ENCODE peak calls at places on chromosome 11, in five cellular contexts. One of them, this sample, is unnamed.

GRCh38 chr11:72685560-72686480 is 11.6 kb upstream of the PDE2A start:
- DNase-seq in endothelial cell: no peak
- DNase-seq in non-pigmented ciliary epithelial cell: no peak
- DNase-seq in left cardiac atrium: peak
- DNase-seq in aorta: no peak
- DNase-seq in this sample: peak

GRCh38 chr11:123062892-123063395 is 1.0 kb upstream of the HSPA8 start:
- DNase-seq in endothelial cell: no peak
- DNase-seq in non-pigmented ciliary epithelial cell: no peak
- DNase-seq in left cardiac atrium: no peak
- DNase-seq in aorta: no peak
- DNase-seq in this sample: peak

GRCh38 chr11:35387341-35387982 is 31.9 kb downstream of the SLC1A2 start:
- DNase-seq in endothelial cell: no peak
- DNase-seq in non-pigmented ciliary epithelial cell: no peak
- DNase-seq in left cardiac atrium: no peak
- DNase-seq in aorta: no peak
- DNase-seq in this sample: no peak

GRCh38 chr11:47406896-47407745 is 1.3 kb upstream of the SLC39A13 start:
- DNase-seq in endothelial cell: no peak
- DNase-seq in non-pigmented ciliary epithelial cell: no peak
- DNase-seq in left cardiac atrium: no peak
- DNase-seq in aorta: no peak
- DNase-seq in this sample: peak

GRCh38 chr11:19552100-19552499 is 160.5 kb upstream of the NAV2 start:
- DNase-seq in endothelial cell: no peak
- DNase-seq in non-pigmented ciliary epithelial cell: no peak
- DNase-seq in left cardiac atrium: no peak
- DNase-seq in aorta: no peak
- DNase-seq in this sample: no peak

GRCh38 chr11:19922689-19923035 is 210.0 kb downstream of the NAV2 start:
- DNase-seq in endothelial cell: no peak
- DNase-seq in non-pigmented ciliary epithelial cell: no peak
- DNase-seq in left cardiac atrium: no peak
- DNase-seq in aorta: no peak
- DNase-seq in this sample: peak

GRCh38 chr11:69876013-69876412 is 56.8 kb upstream of the FGF3 start:
- DNase-seq in endothelial cell: no peak
- DNase-seq in non-pigmented ciliary epithelial cell: no peak
- DNase-seq in left cardiac atrium: peak
- DNase-seq in aorta: peak
- DNase-seq in this sample: no peak

GRCh38 chr11:10674991-10675440 is 18.5 kb downstream of the IRAG1 start:
- DNase-seq in endothelial cell: no peak
- DNase-seq in non-pigmented ciliary epithelial cell: no peak
- DNase-seq in left cardiac atrium: peak
- DNase-seq in aorta: peak
- DNase-seq in this sample: no peak

GRCh38 chr11:126083829-126084607 is 21.4 kb upstream of the CDON start:
- DNase-seq in endothelial cell: no peak
- DNase-seq in non-pigmented ciliary epithelial cell: no peak
- DNase-seq in left cardiac atrium: no peak
- DNase-seq in aorta: no peak
- DNase-seq in this sample: no peak

GRCh38 chr11:6357222-6357621 is 33.1 kb upstream of the SMPD1 start:
- DNase-seq in endothelial cell: no peak
- DNase-seq in non-pigmented ciliary epithelial cell: peak
- DNase-seq in left cardiac atrium: peak
- DNase-seq in aorta: peak
- DNase-seq in this sample: peak

GRCh38 chr11:13339196-13340153 is 61.9 kb downstream of the BMAL1 start:
- DNase-seq in endothelial cell: no peak
- DNase-seq in non-pigmented ciliary epithelial cell: peak
- DNase-seq in left cardiac atrium: no peak
- DNase-seq in aorta: no peak
- DNase-seq in this sample: peak

GRCh38 chr11:43944761-43945311 is 2.4 kb downstream of the C11orf96 start:
- DNase-seq in endothelial cell: peak
- DNase-seq in non-pigmented ciliary epithelial cell: no peak
- DNase-seq in left cardiac atrium: peak
- DNase-seq in aorta: peak
- DNase-seq in this sample: no peak

GRCh38 chr11:77449060-77449521 is 24.8 kb downstream of the PAK1 start:
- DNase-seq in endothelial cell: no peak
- DNase-seq in non-pigmented ciliary epithelial cell: no peak
- DNase-seq in left cardiac atrium: no peak
- DNase-seq in aorta: no peak
- DNase-seq in this sample: no peak